ENCODE peak calls at places on chromosomes 1 and 21, in four cellular contexts. One of them, this sample, is unnamed.
A peak's percentile ranks its signal among the peaks of the same experiment; 100 is the strongest.

GRCh38 chr1:175649416-175649815 is 94.0 kb downstream of the TNR start:
- DNase-seq in H7: peak; percentile 60
- DNase-seq in bronchial epithelial cell: no peak
- DNase-seq in activated CD8-positive, alpha-beta memory T cell treated with anti-CD3 and anti-CD28 coated beads, Interleukin-2, amount 50 U/mL, for 48 hours: no peak
- DNase-seq in this sample: no peak

GRCh38 chr1:237672748-237673147 is 218.0 kb downstream of the ZP4 start:
- DNase-seq in bronchial epithelial cell: peak; percentile 5
- DNase-seq in H7: peak; percentile 8
- DNase-seq in activated CD8-positive, alpha-beta memory T cell treated with anti-CD3 and anti-CD28 coated beads, Interleukin-2, amount 50 U/mL, for 48 hours: no peak
- DNase-seq in this sample: no peak

GRCh38 chr1:201678264-201679101 is 139.6 kb downstream of the NAV1 start:
- DNase-seq in bronchial epithelial cell: no peak
- DNase-seq in activated CD8-positive, alpha-beta memory T cell treated with anti-CD3 and anti-CD28 coated beads, Interleukin-2, amount 50 U/mL, for 48 hours: no peak
- DNase-seq in H7: peak; percentile 85
- DNase-seq in this sample: no peak

GRCh38 chr1:216739771-216740170 is 16.5 kb upstream of the ESRRG start:
- DNase-seq in bronchial epithelial cell: no peak
- DNase-seq in activated CD8-positive, alpha-beta memory T cell treated with anti-CD3 and anti-CD28 coated beads, Interleukin-2, amount 50 U/mL, for 48 hours: no peak
- DNase-seq in H7: peak; percentile 16
- DNase-seq in this sample: no peak

GRCh38 chr21:44666401-44667320 is at the start of gene KRTAP12-2:
- DNase-seq in activated CD8-positive, alpha-beta memory T cell treated with anti-CD3 and anti-CD28 coated beads, Interleukin-2, amount 50 U/mL, for 48 hours: no peak
- DNase-seq in H7: no peak
- DNase-seq in bronchial epithelial cell: peak; percentile 0
- DNase-seq in this sample: no peak

GRCh38 chr1:226098870-226099832 is 36.6 kb downstream of the H3-3A start:
- DNase-seq in H7: no peak
- DNase-seq in bronchial epithelial cell: peak; percentile 62
- DNase-seq in activated CD8-positive, alpha-beta memory T cell treated with anti-CD3 and anti-CD28 coated beads, Interleukin-2, amount 50 U/mL, for 48 hours: no peak
- DNase-seq in this sample: no peak

GRCh38 chr1:115252585-115252984 is 85.5 kb downstream of the NGF start:
- DNase-seq in H7: no peak
- DNase-seq in activated CD8-positive, alpha-beta memory T cell treated with anti-CD3 and anti-CD28 coated beads, Interleukin-2, amount 50 U/mL, for 48 hours: no peak
- DNase-seq in bronchial epithelial cell: no peak
- DNase-seq in this sample: no peak

GRCh38 chr1:220137006-220137794 is 43.3 kb downstream of the IARS2 start:
- DNase-seq in activated CD8-positive, alpha-beta memory T cell treated with anti-CD3 and anti-CD28 coated beads, Interleukin-2, amount 50 U/mL, for 48 hours: no peak
- DNase-seq in bronchial epithelial cell: no peak
- DNase-seq in H7: no peak
- DNase-seq in this sample: no peak

GRCh38 chr1:205240118-205240517 is 12.4 kb downstream of the TMCC2 start:
- DNase-seq in activated CD8-positive, alpha-beta memory T cell treated with anti-CD3 and anti-CD28 coated beads, Interleukin-2, amount 50 U/mL, for 48 hours: peak; percentile 50
- DNase-seq in bronchial epithelial cell: no peak
- DNase-seq in H7: peak; percentile 19
- DNase-seq in this sample: no peak

GRCh38 chr1:230031131-230031530 is 35.9 kb upstream of the GALNT2 start:
- DNase-seq in activated CD8-positive, alpha-beta memory T cell treated with anti-CD3 and anti-CD28 coated beads, Interleukin-2, amount 50 U/mL, for 48 hours: no peak
- DNase-seq in H7: no peak
- DNase-seq in bronchial epithelial cell: peak; percentile 80
- DNase-seq in this sample: no peak

GRCh38 chr1:233520510-233521191 is 93.3 kb upstream of the KCNK1 start:
- DNase-seq in bronchial epithelial cell: peak; percentile 94
- DNase-seq in H7: no peak
- DNase-seq in activated CD8-positive, alpha-beta memory T cell treated with anti-CD3 and anti-CD28 coated beads, Interleukin-2, amount 50 U/mL, for 48 hours: no peak
- DNase-seq in this sample: no peak

GRCh38 chr21:36105327-36105842 is 29.5 kb upstream of the CBR3 start:
- DNase-seq in bronchial epithelial cell: no peak
- DNase-seq in H7: no peak
- DNase-seq in activated CD8-positive, alpha-beta memory T cell treated with anti-CD3 and anti-CD28 coated beads, Interleukin-2, amount 50 U/mL, for 48 hours: no peak
- DNase-seq in this sample: no peak

GRCh38 chr1:15761729-15762128 is 3.1 kb downstream of the FBLIM1 start:
- DNase-seq in bronchial epithelial cell: no peak
- DNase-seq in H7: peak; percentile 43
- DNase-seq in activated CD8-positive, alpha-beta memory T cell treated with anti-CD3 and anti-CD28 coated beads, Interleukin-2, amount 50 U/mL, for 48 hours: no peak
- DNase-seq in this sample: no peak

GRCh38 chr1:32755098-32755809 is 52.7 kb upstream of the SYNC start:
- DNase-seq in H7: no peak
- DNase-seq in bronchial epithelial cell: no peak
- DNase-seq in activated CD8-positive, alpha-beta memory T cell treated with anti-CD3 and anti-CD28 coated beads, Interleukin-2, amount 50 U/mL, for 48 hours: no peak
- DNase-seq in this sample: no peak

GRCh38 chr1:187491082-187491720 is 662.5 kb downstream of the PLA2G4A start:
- DNase-seq in H7: no peak
- DNase-seq in bronchial epithelial cell: peak; percentile 81
- DNase-seq in activated CD8-positive, alpha-beta memory T cell treated with anti-CD3 and anti-CD28 coated beads, Interleukin-2, amount 50 U/mL, for 48 hours: no peak
- DNase-seq in this sample: no peak

GRCh38 chr1:235649722-235650163 is at the start of gene GNG4:
- DNase-seq in bronchial epithelial cell: no peak
- DNase-seq in activated CD8-positive, alpha-beta memory T cell treated with anti-CD3 and anti-CD28 coated beads, Interleukin-2, amount 50 U/mL, for 48 hours: no peak
- DNase-seq in H7: peak; percentile 95
- DNase-seq in this sample: no peak

GRCh38 chr1:31926846-31927660 is 11.1 kb downstream of the PTP4A2 start:
- DNase-seq in H7: no peak
- DNase-seq in activated CD8-positive, alpha-beta memory T cell treated with anti-CD3 and anti-CD28 coated beads, Interleukin-2, amount 50 U/mL, for 48 hours: no peak
- DNase-seq in bronchial epithelial cell: no peak
- DNase-seq in this sample: no peak

GRCh38 chr1:40926441-40926840 is 53.1 kb upstream of the CTPS1 start:
- DNase-seq in H7: no peak
- DNase-seq in activated CD8-positive, alpha-beta memory T cell treated with anti-CD3 and anti-CD28 coated beads, Interleukin-2, amount 50 U/mL, for 48 hours: no peak
- DNase-seq in bronchial epithelial cell: no peak
- DNase-seq in this sample: no peak

GRCh38 chr1:68320349-68320748 is 88.0 kb upstream of the WLS start:
- DNase-seq in activated CD8-positive, alpha-beta memory T cell treated with anti-CD3 and anti-CD28 coated beads, Interleukin-2, amount 50 U/mL, for 48 hours: no peak
- DNase-seq in H7: peak; percentile 10
- DNase-seq in bronchial epithelial cell: no peak
- DNase-seq in this sample: no peak

GRCh38 chr1:59332983-59333382 is 36.1 kb downstream of the FGGY start:
- DNase-seq in H7: no peak
- DNase-seq in bronchial epithelial cell: peak; percentile 79
- DNase-seq in activated CD8-positive, alpha-beta memory T cell treated with anti-CD3 and anti-CD28 coated beads, Interleukin-2, amount 50 U/mL, for 48 hours: no peak
- DNase-seq in this sample: no peak

GRCh38 chr1:169027607-169028320 is 78.7 kb upstream of the ATP1B1 start:
- DNase-seq in bronchial epithelial cell: no peak
- DNase-seq in H7: no peak
- DNase-seq in activated CD8-positive, alpha-beta memory T cell treated with anti-CD3 and anti-CD28 coated beads, Interleukin-2, amount 50 U/mL, for 48 hours: no peak
- DNase-seq in this sample: peak; percentile 76

GRCh38 chr1:110207831-110208230 is 2.3 kb upstream of the KCNC4 start:
- DNase-seq in H7: peak; percentile 94
- DNase-seq in bronchial epithelial cell: peak; percentile 35
- DNase-seq in activated CD8-positive, alpha-beta memory T cell treated with anti-CD3 and anti-CD28 coated beads, Interleukin-2, amount 50 U/mL, for 48 hours: peak; percentile 88
- DNase-seq in this sample: no peak

GRCh38 chr21:29092102-29092959 is 18.9 kb upstream of the CCT8 start:
- DNase-seq in activated CD8-positive, alpha-beta memory T cell treated with anti-CD3 and anti-CD28 coated beads, Interleukin-2, amount 50 U/mL, for 48 hours: no peak
- DNase-seq in bronchial epithelial cell: peak; percentile 23
- DNase-seq in H7: no peak
- DNase-seq in this sample: no peak

GRCh38 chr1:156439771-156440183 is 60.8 kb downstream of the MEF2D start:
- DNase-seq in bronchial epithelial cell: no peak
- DNase-seq in H7: peak; percentile 77
- DNase-seq in activated CD8-positive, alpha-beta memory T cell treated with anti-CD3 and anti-CD28 coated beads, Interleukin-2, amount 50 U/mL, for 48 hours: no peak
- DNase-seq in this sample: no peak

GRCh38 chr21:31403596-31404333 is 59.7 kb upstream of the TIAM1 start:
- DNase-seq in activated CD8-positive, alpha-beta memory T cell treated with anti-CD3 and anti-CD28 coated beads, Interleukin-2, amount 50 U/mL, for 48 hours: no peak
- DNase-seq in bronchial epithelial cell: no peak
- DNase-seq in H7: no peak
- DNase-seq in this sample: no peak

GRCh38 chr1:51897699-51898031 is 19.1 kb upstream of the NRDC start:
- DNase-seq in H7: no peak
- DNase-seq in activated CD8-positive, alpha-beta memory T cell treated with anti-CD3 and anti-CD28 coated beads, Interleukin-2, amount 50 U/mL, for 48 hours: no peak
- DNase-seq in bronchial epithelial cell: peak; percentile 95
- DNase-seq in this sample: no peak